ENCODE peak calls at places on chromosomes 6 and 20, in four cellular contexts. K, E, O and Z are unnamed samples.

GRCh38 chr20:1907586-1907985 is 12.4 kb downstream of the SIRPA start:
- DNase-seq in K (no peak), E (no peak), O (no peak), Z (no peak)

GRCh38 chr6:139653136-139653535 is 278.7 kb upstream of the CITED2 start:
- DNase-seq in K (no peak), E (no peak), O (no peak), Z (no peak)

GRCh38 chr6:137115653-137116052 is 57.8 kb downstream of the IL22RA2 start:
- DNase-seq in K (no peak), E (no peak), O (no peak), Z (peak; percentile 1)

GRCh38 chr6:40244684-40245083 is 310.4 kb upstream of the MOCS1 start:
- DNase-seq in K (no peak), E (no peak), O (no peak), Z (no peak)

GRCh38 chr6:16470502-16471221 is 232.3 kb downstream of the GMPR start:
- DNase-seq in K (no peak), E (no peak), O (no peak), Z (no peak)

GRCh38 chr6:143241110-143241509 is 180.4 kb downstream of the AIG1 start:
- DNase-seq in K (no peak), E (no peak), O (no peak), Z (peak; percentile 33)

GRCh38 chr6:50087231-50087954 is 37.7 kb upstream of the DEFB112 start:
- DNase-seq in K (no peak), E (no peak), O (no peak), Z (peak; percentile 7)

GRCh38 chr6:153568601-153569000 is 437.5 kb upstream of the RGS17 start:
- DNase-seq in K (no peak), E (no peak), O (no peak), Z (peak; percentile 33)

GRCh38 chr20:62369508-62370114 is 2.5 kb upstream of the LAMA5 start:
- DNase-seq in K (no peak), E (no peak), O (no peak), Z (no peak)

GRCh38 chr6:27136978-27137814 is 110.3 kb upstream of the PRSS16 start:
- DNase-seq in K (no peak), E (no peak), O (no peak), Z (no peak)

GRCh38 chr6:163260111-163260895 is 154.2 kb upstream of the QKI start:
- DNase-seq in K (peak; percentile 77), E (peak; percentile 24), O (peak; percentile 89), Z (peak; percentile 11)

GRCh38 chr6:130749402-130749801 is 77.8 kb upstream of the SMLR1 start:
- DNase-seq in K (no peak), E (no peak), O (peak; percentile 33), Z (no peak)

GRCh38 chr20:36313476-36313875 is 7.3 kb downstream of the DLGAP4 start:
- DNase-seq in K (no peak), E (no peak), O (no peak), Z (no peak)

GRCh38 chr6:132202569-132202968 is 198.7 kb downstream of the MOXD1 start:
- DNase-seq in K (no peak), E (no peak), O (no peak), Z (peak; percentile 95)

GRCh38 chr6:28632326-28632851 is 106.7 kb downstream of the GPX5 start:
- DNase-seq in K (no peak), E (no peak), O (no peak), Z (no peak)

GRCh38 chr20:56764671-56765070 is 135.6 kb downstream of the TFAP2C start:
- DNase-seq in K (no peak), E (no peak), O (peak; percentile 55), Z (no peak)

GRCh38 chr6:108524528-108525218 is 36.0 kb upstream of the FOXO3 start:
- DNase-seq in K (no peak), E (no peak), O (no peak), Z (peak; percentile 7)

GRCh38 chr6:88561034-88561973 is 395.2 kb upstream of the CNR1 start:
- DNase-seq in K (no peak), E (no peak), O (no peak), Z (no peak)

GRCh38 chr20:51350941-51351631 is 191.4 kb downstream of the NFATC2 start:
- DNase-seq in K (no peak), E (no peak), O (no peak), Z (peak; percentile 66)

GRCh38 chr6:13538084-13538483 is 36.3 kb upstream of the SIRT5 start:
- DNase-seq in K (no peak), E (no peak), O (no peak), Z (peak; percentile 63)

GRCh38 chr6:33840064-33840926 is 36.5 kb upstream of the MLN start:
- DNase-seq in K (no peak), E (no peak), O (no peak), Z (peak; percentile 100)

GRCh38 chr6:33839399-33840063 is 35.7 kb upstream of the MLN start:
- DNase-seq in K (no peak), E (no peak), O (no peak), Z (peak; percentile 32)

GRCh38 chr6:33838979-33839378 is 35.2 kb upstream of the MLN start:
- DNase-seq in K (no peak), E (no peak), O (no peak), Z (peak; percentile 25)

GRCh38 chr6:33841868-33842267 is 38.1 kb upstream of the MLN start:
- DNase-seq in K (no peak), E (no peak), O (no peak), Z (no peak)

GRCh38 chr6:33841070-33841469 is 37.3 kb upstream of the MLN start:
- DNase-seq in K (no peak), E (no peak), O (no peak), Z (peak; percentile 19)
- H2BK12ac ChIP-seq in K (no peak overlapping the region), E (no peak overlapping the region), O (no peak overlapping the region), Z (peak overlapping the region; percentile 96)

GRCh38 chr6:112207773-112208172 is 46.6 kb downstream of the LAMA4 start:
- DNase-seq in K (no peak), E (no peak), O (no peak), Z (no peak)
- H2AK5ac ChIP-seq in K (no peak overlapping the region), E (no peak overlapping the region), O (no peak overlapping the region), Z (no peak overlapping the region)

GRCh38 chr6:1697688-1698351 is 88.1 kb downstream of the FOXC1 start:
- DNase-seq in K (no peak), E (no peak), O (no peak), Z (no peak)
- H2BK15ac ChIP-seq in K (no peak overlapping the region), E (no peak overlapping the region), O (no peak overlapping the region), Z (no peak overlapping the region)

GRCh38 chr6:21726676-21727075 is 133.1 kb downstream of the SOX4 start:
- DNase-seq in K (no peak), E (no peak), O (no peak), Z (no peak)
- H2BK12ac ChIP-seq in K (no peak overlapping the region), E (no peak overlapping the region), O (no peak overlapping the region), Z (no peak overlapping the region)